ENCODE peak calls at places on chromosomes 11 and 22, in five cellular contexts. One of them, this sample, is unnamed.

GRCh38 chr11:12749442-12749841 is 75.2 kb downstream of the TEAD1 start:
- DNase-seq in A549: no peak
- DNase-seq in mesenchymal stem cell: no peak
- DNase-seq in PC-3: no peak
- DNase-seq in GM23338: no peak
- DNase-seq in this sample: no peak

GRCh38 chr22:26065847-26066246 is 103.4 kb upstream of the SEZ6L start:
- DNase-seq in A549: no peak
- DNase-seq in mesenchymal stem cell: no peak
- DNase-seq in PC-3: no peak
- DNase-seq in GM23338: no peak
- DNase-seq in this sample: no peak

GRCh38 chr11:129766858-129767604 is 48.6 kb upstream of the TMEM45B start:
- DNase-seq in A549: peak; percentile 41
- DNase-seq in mesenchymal stem cell: peak; percentile 36
- DNase-seq in PC-3: peak; percentile 69
- DNase-seq in GM23338: peak; percentile 80
- DNase-seq in this sample: peak; percentile 63

GRCh38 chr11:134224710-134225662 is 515 bp downstream of the VPS26B start:
- DNase-seq in A549: peak; percentile 10
- DNase-seq in mesenchymal stem cell: peak; percentile 53
- DNase-seq in PC-3: peak; percentile 51
- DNase-seq in GM23338: peak; percentile 52
- DNase-seq in this sample: peak; percentile 80

GRCh38 chr11:75719639-75720239 is 2.1 kb downstream of the MOGAT2 start:
- DNase-seq in A549: no peak
- DNase-seq in mesenchymal stem cell: no peak
- DNase-seq in PC-3: no peak
- DNase-seq in GM23338: no peak
- DNase-seq in this sample: no peak

GRCh38 chr11:1356478-1356960 is 33.2 kb upstream of the BRSK2 start:
- DNase-seq in A549: no peak
- DNase-seq in mesenchymal stem cell: no peak
- DNase-seq in PC-3: no peak
- DNase-seq in GM23338: no peak
- DNase-seq in this sample: no peak

GRCh38 chr11:35618497-35619029 is 303 bp downstream of the FJX1 start:
- DNase-seq in A549: no peak
- DNase-seq in mesenchymal stem cell: peak; percentile 71
- DNase-seq in PC-3: peak; percentile 34
- DNase-seq in GM23338: peak; percentile 61
- DNase-seq in this sample: peak; percentile 72

GRCh38 chr22:46169628-46170027 is 19.3 kb downstream of the PPARA start:
- DNase-seq in A549: no peak
- DNase-seq in mesenchymal stem cell: no peak
- DNase-seq in PC-3: peak; percentile 8
- DNase-seq in GM23338: no peak
- DNase-seq in this sample: no peak

GRCh38 chr11:37230865-37231264 is 632.8 kb upstream of the RAG2 start:
- DNase-seq in A549: no peak
- DNase-seq in mesenchymal stem cell: no peak
- DNase-seq in PC-3: no peak
- DNase-seq in GM23338: no peak
- DNase-seq in this sample: no peak

GRCh38 chr11:117410861-117411725 is 83.4 kb downstream of the CEP164 start:
- DNase-seq in A549: no peak
- DNase-seq in mesenchymal stem cell: no peak
- DNase-seq in PC-3: no peak
- DNase-seq in GM23338: no peak
- DNase-seq in this sample: no peak

GRCh38 chr11:16873289-16873688 is 134.8 kb downstream of the C11orf58 start:
- DNase-seq in A549: no peak
- DNase-seq in mesenchymal stem cell: peak; percentile 15
- DNase-seq in PC-3: no peak
- DNase-seq in GM23338: no peak
- DNase-seq in this sample: no peak

GRCh38 chr22:44665115-44665514 is 36.9 kb upstream of the PRR5 start:
- DNase-seq in A549: no peak
- DNase-seq in mesenchymal stem cell: peak; percentile 66
- DNase-seq in PC-3: no peak
- DNase-seq in GM23338: peak; percentile 42
- DNase-seq in this sample: peak; percentile 23

GRCh38 chr11:61092280-61092766 is 10.0 kb upstream of the CD5 start:
- DNase-seq in A549: no peak
- DNase-seq in mesenchymal stem cell: no peak
- DNase-seq in PC-3: no peak
- DNase-seq in GM23338: no peak
- DNase-seq in this sample: no peak

GRCh38 chr22:25076281-25076680 is 123.4 kb upstream of the CRYBB3 start:
- DNase-seq in A549: no peak
- DNase-seq in mesenchymal stem cell: no peak
- DNase-seq in PC-3: no peak
- DNase-seq in GM23338: no peak
- DNase-seq in this sample: no peak

GRCh38 chr22:49010901-49011300 is 816.8 kb downstream of the BRD1 start:
- DNase-seq in A549: no peak
- DNase-seq in mesenchymal stem cell: no peak
- DNase-seq in PC-3: no peak
- DNase-seq in GM23338: no peak
- DNase-seq in this sample: no peak

GRCh38 chr11:67504950-67505561 is at the start of gene PITPNM1:
- DNase-seq in A549: peak; percentile 62
- DNase-seq in mesenchymal stem cell: peak; percentile 68
- DNase-seq in PC-3: peak; percentile 84
- DNase-seq in GM23338: peak; percentile 75
- DNase-seq in this sample: peak; percentile 86

GRCh38 chr22:32992821-32993220 is 65.4 kb downstream of the SYN3 start:
- DNase-seq in A549: no peak
- DNase-seq in mesenchymal stem cell: no peak
- DNase-seq in PC-3: no peak
- DNase-seq in GM23338: no peak
- DNase-seq in this sample: no peak

GRCh38 chr11:73348838-73349237 is 27.4 kb upstream of the RELT start:
- DNase-seq in A549: no peak
- DNase-seq in mesenchymal stem cell: no peak
- DNase-seq in PC-3: no peak
- DNase-seq in GM23338: no peak
- DNase-seq in this sample: no peak

GRCh38 chr22:38431266-38432010 is 23.6 kb downstream of the KCNJ4 start:
- DNase-seq in A549: no peak
- DNase-seq in mesenchymal stem cell: no peak
- DNase-seq in PC-3: no peak
- DNase-seq in GM23338: no peak
- DNase-seq in this sample: no peak

GRCh38 chr11:69636512-69636866 is 4.5 kb upstream of the CCND1 start:
- DNase-seq in A549: peak; percentile 90
- DNase-seq in mesenchymal stem cell: peak; percentile 88
- DNase-seq in PC-3: peak; percentile 89
- DNase-seq in GM23338: peak; percentile 93
- DNase-seq in this sample: peak; percentile 93

GRCh38 chr11:133904818-133905515 is 51.8 kb downstream of the IGSF9B start:
- DNase-seq in A549: no peak
- DNase-seq in mesenchymal stem cell: no peak
- DNase-seq in PC-3: no peak
- DNase-seq in GM23338: no peak
- DNase-seq in this sample: no peak

GRCh38 chr11:106271686-106272085 is 194.2 kb downstream of the AASDHPPT start:
- DNase-seq in A549: no peak
- DNase-seq in mesenchymal stem cell: no peak
- DNase-seq in PC-3: peak; percentile 22
- DNase-seq in GM23338: no peak
- DNase-seq in this sample: no peak

GRCh38 chr11:125270711-125271110 is 106.2 kb downstream of the PKNOX2 start:
- DNase-seq in A549: no peak
- DNase-seq in mesenchymal stem cell: no peak
- DNase-seq in PC-3: no peak
- DNase-seq in GM23338: no peak
- DNase-seq in this sample: no peak

GRCh38 chr11:17263803-17264202 is 12.7 kb upstream of the NUCB2 start:
- DNase-seq in A549: no peak
- DNase-seq in mesenchymal stem cell: no peak
- DNase-seq in PC-3: peak; percentile 71
- DNase-seq in GM23338: no peak
- DNase-seq in this sample: no peak

GRCh38 chr11:106391771-106392412 is 314.4 kb downstream of the AASDHPPT start:
- DNase-seq in A549: no peak
- DNase-seq in mesenchymal stem cell: peak; percentile 51
- DNase-seq in PC-3: peak; percentile 89
- DNase-seq in GM23338: no peak
- DNase-seq in this sample: no peak

GRCh38 chr11:2590951-2591754 is 108.6 kb downstream of the KCNQ1OT1 start:
- DNase-seq in A549: no peak
- DNase-seq in mesenchymal stem cell: no peak
- DNase-seq in PC-3: no peak
- DNase-seq in GM23338: no peak
- DNase-seq in this sample: no peak

GRCh38 chr11:99020324-99021225 is at the start of gene CNTN5:
- DNase-seq in A549: peak; percentile 15
- DNase-seq in mesenchymal stem cell: peak; percentile 45
- DNase-seq in PC-3: peak; percentile 41
- DNase-seq in GM23338: peak; percentile 73
- DNase-seq in this sample: peak; percentile 85

GRCh38 chr11:14446701-14447169 is 52.9 kb downstream of the COPB1 start:
- DNase-seq in A549: peak; percentile 45
- DNase-seq in mesenchymal stem cell: peak; percentile 51
- DNase-seq in PC-3: peak; percentile 19
- DNase-seq in GM23338: no peak
- DNase-seq in this sample: no peak

GRCh38 chr22:46596819-46597218 is 23.4 kb upstream of the GRAMD4 start:
- DNase-seq in A549: no peak
- DNase-seq in mesenchymal stem cell: no peak
- DNase-seq in PC-3: peak; percentile 92
- DNase-seq in GM23338: peak; percentile 66
- DNase-seq in this sample: no peak

GRCh38 chr11:113242767-113243397 is 71.5 kb upstream of the TTC12 start:
- DNase-seq in A549: no peak
- DNase-seq in mesenchymal stem cell: peak; percentile 31
- DNase-seq in PC-3: no peak
- DNase-seq in GM23338: peak; percentile 55
- DNase-seq in this sample: peak; percentile 44

GRCh38 chr22:27724706-27725105 is 76.8 kb downstream of the MN1 start:
- DNase-seq in A549: no peak
- DNase-seq in mesenchymal stem cell: no peak
- DNase-seq in PC-3: no peak
- DNase-seq in GM23338: no peak
- DNase-seq in this sample: no peak

GRCh38 chr11:12182650-12183511 is 72.5 kb downstream of the MICAL2 start:
- DNase-seq in A549: peak; percentile 89
- DNase-seq in mesenchymal stem cell: peak; percentile 91
- DNase-seq in PC-3: peak; percentile 94
- DNase-seq in GM23338: no peak
- DNase-seq in this sample: no peak

GRCh38 chr22:43483266-43483665 is 71.5 kb downstream of the MPPED1 start:
- DNase-seq in A549: no peak
- DNase-seq in mesenchymal stem cell: no peak
- DNase-seq in PC-3: no peak
- DNase-seq in GM23338: no peak
- DNase-seq in this sample: no peak

GRCh38 chr11:45303316-45303715 is 17.2 kb upstream of the SYT13 start:
- DNase-seq in A549: no peak
- DNase-seq in mesenchymal stem cell: no peak
- DNase-seq in PC-3: no peak
- DNase-seq in GM23338: no peak
- DNase-seq in this sample: no peak

GRCh38 chr11:134358165-134358852 is 26.5 kb downstream of the GLB1L2 start:
- DNase-seq in A549: no peak
- DNase-seq in mesenchymal stem cell: no peak
- DNase-seq in PC-3: no peak
- DNase-seq in GM23338: no peak
- DNase-seq in this sample: no peak

GRCh38 chr11:10158461-10158860 is 135.6 kb downstream of the SBF2 start:
- DNase-seq in A549: no peak
- DNase-seq in mesenchymal stem cell: no peak
- DNase-seq in PC-3: peak; percentile 70
- DNase-seq in GM23338: no peak
- DNase-seq in this sample: no peak

DNA sequence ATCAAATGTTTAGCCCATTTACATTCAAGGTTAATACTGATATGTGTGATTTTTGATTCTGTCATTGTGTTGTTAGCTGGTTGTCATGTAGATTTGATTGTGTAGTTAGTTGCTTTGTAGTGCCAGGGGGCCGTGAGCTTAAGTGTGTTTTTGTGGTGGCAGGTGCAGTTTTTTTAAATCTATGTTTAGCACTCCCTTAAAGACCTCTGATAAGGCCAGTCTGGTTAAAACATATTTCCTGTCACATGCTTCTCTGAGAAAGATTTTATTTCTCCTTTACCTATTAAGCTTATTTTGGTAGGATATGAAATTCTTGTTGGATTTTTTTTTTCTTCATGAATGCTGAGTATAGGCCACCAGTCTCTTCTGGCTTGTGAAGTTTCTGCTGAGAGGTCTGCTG is 540.6 kb downstream of the LUZP2 start:
- DNase-seq in A549: no peak
- DNase-seq in mesenchymal stem cell: no peak
- DNase-seq in PC-3: no peak
- DNase-seq in GM23338: no peak
- DNase-seq in this sample: no peak
- H3K4me2 ChIP-seq in A549: no peak overlapping the region
- H3K4me2 ChIP-seq in mesenchymal stem cell: no peak overlapping the region
- H3K4me2 ChIP-seq in PC-3: no peak overlapping the region
- H3K4me2 ChIP-seq in GM23338: no peak overlapping the region
- H3K4me2 ChIP-seq in this sample: no peak overlapping the region

DNA sequence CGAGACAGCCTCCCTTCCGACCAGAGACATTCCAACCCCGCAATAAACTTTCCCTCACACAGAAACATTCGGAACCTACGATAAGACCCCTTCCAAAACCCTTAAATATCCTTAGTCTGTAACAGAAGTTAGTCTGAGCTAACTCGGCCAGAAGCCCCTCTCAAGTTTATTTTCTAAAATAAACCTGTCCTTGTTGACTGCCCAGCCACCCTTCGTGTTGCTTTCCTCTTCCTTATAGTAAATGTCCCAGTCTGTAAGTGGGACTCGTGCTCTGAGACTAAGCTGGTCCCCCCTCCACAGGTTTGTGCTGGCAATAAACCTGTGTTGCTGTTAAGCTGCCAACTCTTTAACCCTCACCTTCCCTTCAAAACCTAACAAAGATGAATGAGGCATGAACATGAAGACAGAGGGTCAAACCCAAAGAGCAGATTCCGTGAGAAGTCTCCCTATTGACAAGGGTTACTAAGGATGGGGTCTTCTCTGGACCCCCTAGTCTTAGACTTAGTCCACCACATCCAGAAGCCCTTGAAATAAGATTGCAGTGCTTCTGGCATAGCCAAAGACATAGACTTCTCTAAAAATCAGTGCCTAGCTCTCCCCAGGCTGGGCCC is 18.2 kb downstream of the MIF start:
- DNase-seq in A549: no peak
- DNase-seq in mesenchymal stem cell: no peak
- DNase-seq in PC-3: no peak
- DNase-seq in GM23338: no peak
- DNase-seq in this sample: no peak
- H3K4me2 ChIP-seq in A549: no peak overlapping the region
- H3K4me2 ChIP-seq in mesenchymal stem cell: no peak overlapping the region
- H3K4me2 ChIP-seq in PC-3: no peak overlapping the region
- H3K4me2 ChIP-seq in GM23338: no peak overlapping the region
- H3K4me2 ChIP-seq in this sample: no peak overlapping the region

GRCh38 chr11:6260207-6260726 is 629 bp downstream of the CCKBR start:
- DNase-seq in A549: no peak
- DNase-seq in mesenchymal stem cell: no peak
- DNase-seq in PC-3: no peak
- DNase-seq in GM23338: no peak
- DNase-seq in this sample: no peak
- H3K4me2 ChIP-seq in A549: peak overlapping the region; percentile 97
- H3K4me2 ChIP-seq in mesenchymal stem cell: no peak overlapping the region
- H3K4me2 ChIP-seq in PC-3: no peak overlapping the region
- H3K4me2 ChIP-seq in GM23338: peak overlapping the region; percentile 97
- H3K4me2 ChIP-seq in this sample: peak overlapping the region; percentile 89

GRCh38 chr22:42417645-42418303 is 14.4 kb downstream of the NFAM1 start:
- DNase-seq in A549: no peak
- DNase-seq in mesenchymal stem cell: no peak
- DNase-seq in PC-3: no peak
- DNase-seq in GM23338: no peak
- DNase-seq in this sample: no peak
- H3K4me2 ChIP-seq in A549: no peak overlapping the region
- H3K4me2 ChIP-seq in mesenchymal stem cell: no peak overlapping the region
- H3K4me2 ChIP-seq in PC-3: no peak overlapping the region
- H3K4me2 ChIP-seq in GM23338: no peak overlapping the region
- H3K4me2 ChIP-seq in this sample: no peak overlapping the region